ENCODE peak calls at places on chromosome 15, in five cellular contexts. S, V, C, P and W are unnamed samples. For H4K20me1, the result is how much of the 10 kb centered on the place peaks cover.

GRCh38 chr15:27222479-27222878 is 251.5 kb downstream of the GABRG3 start:
- DNase-seq in C (peak), V (no peak), P (no peak), S (peak), W (peak)

GRCh38 chr15:70323111-70323851 is 225.6 kb upstream of the TLE3 start:
- DNase-seq in C (peak), S (peak), P (no peak), V (peak), W (peak)

GRCh38 chr15:100517820-100518219 is 10.9 kb downstream of the CERS3 start:
- DNase-seq in S (no peak), V (no peak), P (no peak), C (no peak), W (no peak)

GRCh38 chr15:40238927-40239591 is at the start of gene PAK6:
- DNase-seq in C (no peak), S (peak), P (peak), V (peak), W (peak)

GRCh38 chr15:70195808-70196304 is 98.1 kb upstream of the TLE3 start:
- DNase-seq in P (no peak), C (peak), V (no peak), S (peak), W (peak)

GRCh38 chr15:101397521-101398003 is 91.9 kb downstream of the PCSK6 start:
- DNase-seq in V (no peak), P (peak), C (no peak), S (no peak), W (no peak)

GRCh38 chr15:33586791-33587697 is 276.3 kb downstream of the RYR3 start:
- DNase-seq in V (no peak), S (no peak), P (no peak), C (no peak), W (no peak)

GRCh38 chr15:80202641-80203360 is 49.2 kb downstream of the CTXND1 start:
- DNase-seq in C (no peak), V (no peak), P (no peak), S (no peak), W (no peak)

GRCh38 chr15:100934735-100935134 is 15.6 kb downstream of the LRRK1 start:
- DNase-seq in V (no peak), P (no peak), C (no peak), S (no peak), W (no peak)

GRCh38 chr15:66066439-66066838 is 187.1 kb downstream of the MEGF11 start:
- DNase-seq in V (no peak), P (no peak), S (no peak), C (no peak), W (no peak)

GRCh38 chr15:78399081-78399480 is 38.9 kb upstream of the IREB2 start:
- DNase-seq in V (no peak), C (peak), P (no peak), S (no peak), W (no peak)

GRCh38 chr15:36831125-36831914 is 251.9 kb downstream of the CDIN1 start:
- DNase-seq in V (no peak), S (no peak), P (no peak), C (peak), W (peak)

GRCh38 chr15:48722764-48723661 is 77.5 kb upstream of the FBN1 start:
- DNase-seq in C (peak), V (no peak), S (no peak), P (no peak), W (peak)

GRCh38 chr15:89500397-89501270 is 4.3 kb upstream of the RHCG start:
- DNase-seq in P (peak), S (no peak), V (no peak), C (no peak), W (no peak)

GRCh38 chr15:96887730-96888129 is 557.2 kb downstream of the NR2F2 start:
- DNase-seq in V (no peak), C (peak), S (no peak), P (no peak), W (no peak)

GRCh38 chr15:71093089-71094024 is 21.9 kb upstream of the THSD4 start:
- DNase-seq in P (no peak), S (peak), C (peak), V (no peak), W (peak)

GRCh38 chr15:83657549-83657948 is 3.6 kb downstream of the ADAMTSL3 start:
- DNase-seq in C (no peak), P (peak), V (peak), S (no peak), W (peak)

GRCh38 chr15:96220657-96221056 is 109.8 kb upstream of the NR2F2 start:
- DNase-seq in V (no peak), P (no peak), S (no peak), C (no peak), W (no peak)

GRCh38 chr15:68637755-68638405 is 59.1 kb downstream of the CORO2B start:
- DNase-seq in C (peak), S (no peak), V (no peak), P (no peak), W (peak)

GRCh38 chr15:70243686-70244540 is 146.2 kb upstream of the TLE3 start:
- DNase-seq in V (peak), S (peak), C (no peak), P (no peak), W (no peak)

GRCh38 chr15:90594297-90594696 is 64.6 kb downstream of the CRTC3 start:
- DNase-seq in P (no peak), C (peak), V (no peak), S (no peak), W (peak)

GRCh38 chr15:50321680-50322079 is 33.3 kb downstream of the GABPB1 start:
- DNase-seq in C (peak), P (no peak), V (no peak), S (no peak), W (no peak)

GRCh38 chr15:99409097-99409473 is 156.7 kb upstream of the MEF2A start:
- DNase-seq in S (peak), C (peak), P (peak), V (peak), W (peak)

GRCh38 chr15:25690673-25691543 is 172.2 kb downstream of the ATP10A start:
- DNase-seq in P (no peak), V (no peak), S (peak), C (peak), W (peak)

GRCh38 chr15:88714782-88715372 is 76.1 kb downstream of the ISG20 start:
- DNase-seq in S (no peak), P (no peak), C (no peak), V (no peak), W (no peak)

GRCh38 chr15:80550910-80551265 is 144.2 kb upstream of the ABHD17C start:
- DNase-seq in C (peak), V (no peak), S (no peak), P (no peak), W (peak)

GRCh38 chr15:41417812-41418211 is 917 bp downstream of the RTF1 start:
- DNase-seq in V (peak), S (peak), C (peak), P (no peak), W (peak)
- H3K27ac ChIP-seq in V (no peak), S (peak), C (peak), P (no peak), W (peak)

GRCh38 chr15:56936929-56937328 is 18.5 kb downstream of the TCF12 start:
- DNase-seq in P (no peak), C (no peak), S (no peak), V (no peak), W (no peak)
- H4K20me1 ChIP-seq in P (under half), C (under half), S (half or more), V (half or more), W (under half)

DNA sequence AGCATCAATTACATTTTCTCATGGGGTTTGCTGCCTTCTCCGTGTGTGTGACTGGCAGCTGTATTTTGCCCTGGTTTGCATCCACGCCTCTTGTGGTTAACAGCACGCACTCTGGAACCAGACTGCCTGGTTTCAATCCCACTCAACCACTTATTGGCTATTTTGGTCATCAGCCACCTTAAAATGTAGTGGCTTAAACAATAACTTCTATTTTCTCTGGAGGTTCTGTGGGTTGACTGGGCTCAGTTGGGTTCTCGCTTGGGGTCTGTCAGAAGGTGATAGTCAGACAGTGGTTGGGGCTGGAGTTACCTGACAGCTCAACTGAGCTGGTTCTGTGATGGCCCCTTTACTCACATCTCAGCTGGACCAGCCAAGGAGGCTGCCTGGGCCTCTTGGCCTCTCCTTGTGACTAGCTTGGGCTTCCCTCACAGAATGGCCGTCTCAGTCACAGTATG is 36.8 kb downstream of the EHD4 start:
- DNase-seq in C (no peak), P (no peak), S (no peak), V (no peak), W (no peak)
- H3K27ac ChIP-seq in C (no peak), P (no peak), S (no peak), V (no peak), W (no peak)

DNA sequence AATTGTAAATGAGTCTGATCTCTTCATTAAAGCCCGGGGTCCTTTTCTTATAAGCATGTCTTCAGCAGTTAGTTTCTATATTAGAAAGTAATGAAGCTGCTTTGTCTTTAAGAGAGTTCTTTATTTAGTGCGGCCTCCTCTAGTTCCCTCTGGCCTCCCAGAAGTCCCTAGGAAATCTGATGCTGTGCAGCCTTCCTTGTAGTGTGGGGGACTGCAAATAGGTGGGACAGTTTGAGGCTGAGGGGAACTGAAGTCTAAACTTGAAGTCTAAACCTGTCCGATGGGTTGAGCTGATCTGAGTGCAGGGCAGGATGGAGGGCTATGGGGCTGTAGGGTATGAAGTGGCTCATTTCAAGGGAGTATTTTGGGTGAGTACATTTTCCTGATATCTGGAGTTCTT is 1.4 kb downstream of the CD276 start:
- DNase-seq in S (no peak), C (peak), V (no peak), P (no peak), W (peak)
- H4K20me1 ChIP-seq in S (under half), C (under half), V (half or more), P (under half), W (under half)